ENCODE peak calls at places on chromosome 1, in nine cellular contexts. One of them, this sample, is unnamed.

GRCh38 chr1:62271932-62272728 is 47.1 kb downstream of the KANK4 start:
- DNase-seq in K562: no peak
- DNase-seq in ureter: no peak
- DNase-seq in dorsolateral prefrontal cortex: no peak
- DNase-seq in fibroblast of lung: no peak
- DNase-seq in substantia nigra: no peak
- DNase-seq in central memory CD4-positive, alpha-beta T cell: peak; percentile 49
- DNase-seq in HFF-Myc: peak; percentile 30
- DNase-seq in HT-29: no peak
- DNase-seq in this sample: no peak

GRCh38 chr1:205256956-205257615 is 29.3 kb downstream of the TMCC2 start:
- DNase-seq in HFF-Myc: no peak
- DNase-seq in fibroblast of lung: no peak
- DNase-seq in HT-29: no peak
- DNase-seq in ureter: no peak
- DNase-seq in dorsolateral prefrontal cortex: no peak
- DNase-seq in central memory CD4-positive, alpha-beta T cell: no peak
- DNase-seq in K562: no peak
- DNase-seq in substantia nigra: no peak
- DNase-seq in this sample: no peak

GRCh38 chr1:169236143-169236542 is 129.7 kb downstream of the ATP1B1 start:
- DNase-seq in HT-29: no peak
- DNase-seq in substantia nigra: no peak
- DNase-seq in fibroblast of lung: peak; percentile 49
- DNase-seq in central memory CD4-positive, alpha-beta T cell: no peak
- DNase-seq in HFF-Myc: no peak
- DNase-seq in ureter: no peak
- DNase-seq in K562: no peak
- DNase-seq in dorsolateral prefrontal cortex: no peak
- DNase-seq in this sample: no peak

GRCh38 chr1:30325999-30326398 is 397.4 kb downstream of the MATN1 start:
- DNase-seq in substantia nigra: no peak
- DNase-seq in ureter: no peak
- DNase-seq in HT-29: no peak
- DNase-seq in HFF-Myc: no peak
- DNase-seq in dorsolateral prefrontal cortex: no peak
- DNase-seq in K562: no peak
- DNase-seq in fibroblast of lung: no peak
- DNase-seq in central memory CD4-positive, alpha-beta T cell: no peak
- DNase-seq in this sample: no peak

GRCh38 chr1:910311-910880 is 13.3 kb upstream of the SAMD11 start:
- DNase-seq in substantia nigra: no peak
- DNase-seq in fibroblast of lung: no peak
- DNase-seq in dorsolateral prefrontal cortex: peak; percentile 29
- DNase-seq in HT-29: no peak
- DNase-seq in ureter: peak; percentile 47
- DNase-seq in central memory CD4-positive, alpha-beta T cell: no peak
- DNase-seq in K562: no peak
- DNase-seq in HFF-Myc: no peak
- DNase-seq in this sample: no peak

GRCh38 chr1:17314491-17314971 is 6.5 kb downstream of the PADI4 start:
- DNase-seq in K562: no peak
- DNase-seq in fibroblast of lung: no peak
- DNase-seq in HT-29: no peak
- DNase-seq in substantia nigra: no peak
- DNase-seq in dorsolateral prefrontal cortex: no peak
- DNase-seq in HFF-Myc: no peak
- DNase-seq in central memory CD4-positive, alpha-beta T cell: no peak
- DNase-seq in ureter: no peak
- DNase-seq in this sample: no peak

GRCh38 chr1:213649373-213649772 is 338.4 kb upstream of the PROX1 start:
- DNase-seq in K562: no peak
- DNase-seq in HT-29: no peak
- DNase-seq in HFF-Myc: no peak
- DNase-seq in central memory CD4-positive, alpha-beta T cell: no peak
- DNase-seq in ureter: no peak
- DNase-seq in fibroblast of lung: no peak
- DNase-seq in substantia nigra: no peak
- DNase-seq in dorsolateral prefrontal cortex: no peak
- DNase-seq in this sample: no peak

GRCh38 chr1:7644906-7645750 is 126.0 kb upstream of the VAMP3 start:
- DNase-seq in substantia nigra: peak; percentile 3
- DNase-seq in central memory CD4-positive, alpha-beta T cell: no peak
- DNase-seq in K562: no peak
- DNase-seq in dorsolateral prefrontal cortex: no peak
- DNase-seq in fibroblast of lung: peak; percentile 7
- DNase-seq in HFF-Myc: no peak
- DNase-seq in HT-29: peak; percentile 91
- DNase-seq in ureter: peak; percentile 73
- DNase-seq in this sample: no peak

GRCh38 chr1:94888201-94888600 is 38.7 kb downstream of the CNN3 start:
- DNase-seq in central memory CD4-positive, alpha-beta T cell: no peak
- DNase-seq in dorsolateral prefrontal cortex: no peak
- DNase-seq in fibroblast of lung: no peak
- DNase-seq in HFF-Myc: no peak
- DNase-seq in ureter: no peak
- DNase-seq in HT-29: no peak
- DNase-seq in K562: no peak
- DNase-seq in substantia nigra: no peak
- DNase-seq in this sample: no peak

GRCh38 chr1:51840182-51840581 is 38.3 kb downstream of the NRDC start:
- DNase-seq in substantia nigra: no peak
- DNase-seq in HFF-Myc: no peak
- DNase-seq in fibroblast of lung: no peak
- DNase-seq in ureter: no peak
- DNase-seq in K562: no peak
- DNase-seq in HT-29: no peak
- DNase-seq in central memory CD4-positive, alpha-beta T cell: no peak
- DNase-seq in dorsolateral prefrontal cortex: no peak
- DNase-seq in this sample: no peak

GRCh38 chr1:25692560-25692959 is 76.0 kb downstream of the MAN1C1 start:
- DNase-seq in fibroblast of lung: no peak
- DNase-seq in K562: peak; percentile 75
- DNase-seq in substantia nigra: no peak
- DNase-seq in dorsolateral prefrontal cortex: no peak
- DNase-seq in central memory CD4-positive, alpha-beta T cell: no peak
- DNase-seq in HT-29: no peak
- DNase-seq in HFF-Myc: no peak
- DNase-seq in ureter: no peak
- DNase-seq in this sample: no peak

GRCh38 chr1:169697769-169698168 is 13.7 kb downstream of the SELL start:
- DNase-seq in ureter: no peak
- DNase-seq in K562: no peak
- DNase-seq in dorsolateral prefrontal cortex: no peak
- DNase-seq in fibroblast of lung: no peak
- DNase-seq in HT-29: no peak
- DNase-seq in central memory CD4-positive, alpha-beta T cell: no peak
- DNase-seq in HFF-Myc: no peak
- DNase-seq in substantia nigra: no peak
- DNase-seq in this sample: no peak

GRCh38 chr1:73765551-73766233 is 432.3 kb downstream of the LRRIQ3 start:
- DNase-seq in HT-29: no peak
- DNase-seq in ureter: no peak
- DNase-seq in K562: no peak
- DNase-seq in substantia nigra: no peak
- DNase-seq in fibroblast of lung: no peak
- DNase-seq in central memory CD4-positive, alpha-beta T cell: no peak
- DNase-seq in dorsolateral prefrontal cortex: no peak
- DNase-seq in HFF-Myc: no peak
- DNase-seq in this sample: no peak

GRCh38 chr1:170010443-170010842 is 64.1 kb downstream of the KIFAP3 start:
- DNase-seq in HT-29: peak; percentile 80
- DNase-seq in fibroblast of lung: peak; percentile 46
- DNase-seq in central memory CD4-positive, alpha-beta T cell: no peak
- DNase-seq in HFF-Myc: no peak
- DNase-seq in K562: peak; percentile 9
- DNase-seq in dorsolateral prefrontal cortex: no peak
- DNase-seq in ureter: no peak
- DNase-seq in substantia nigra: no peak
- DNase-seq in this sample: peak; percentile 27

GRCh38 chr1:11383553-11384169 is 95.3 kb upstream of the DISP3 start:
- DNase-seq in HT-29: no peak
- DNase-seq in HFF-Myc: no peak
- DNase-seq in K562: no peak
- DNase-seq in central memory CD4-positive, alpha-beta T cell: no peak
- DNase-seq in ureter: no peak
- DNase-seq in fibroblast of lung: peak; percentile 6
- DNase-seq in substantia nigra: no peak
- DNase-seq in dorsolateral prefrontal cortex: no peak
- DNase-seq in this sample: no peak

GRCh38 chr1:223079498-223079897 is 63.5 kb downstream of the TLR5 start:
- DNase-seq in central memory CD4-positive, alpha-beta T cell: no peak
- DNase-seq in dorsolateral prefrontal cortex: no peak
- DNase-seq in K562: no peak
- DNase-seq in HFF-Myc: no peak
- DNase-seq in ureter: no peak
- DNase-seq in substantia nigra: no peak
- DNase-seq in HT-29: no peak
- DNase-seq in fibroblast of lung: no peak
- DNase-seq in this sample: no peak

GRCh38 chr1:228035844-228036243 is 29.0 kb downstream of the WNT3A start:
- DNase-seq in ureter: no peak
- DNase-seq in substantia nigra: no peak
- DNase-seq in dorsolateral prefrontal cortex: no peak
- DNase-seq in fibroblast of lung: no peak
- DNase-seq in HT-29: no peak
- DNase-seq in K562: no peak
- DNase-seq in HFF-Myc: no peak
- DNase-seq in central memory CD4-positive, alpha-beta T cell: no peak
- DNase-seq in this sample: no peak

GRCh38 chr1:180237850-180238476 is 7.9 kb downstream of the LHX4 start:
- DNase-seq in substantia nigra: no peak
- DNase-seq in ureter: no peak
- DNase-seq in dorsolateral prefrontal cortex: no peak
- DNase-seq in central memory CD4-positive, alpha-beta T cell: no peak
- DNase-seq in HT-29: no peak
- DNase-seq in HFF-Myc: no peak
- DNase-seq in fibroblast of lung: no peak
- DNase-seq in K562: no peak
- DNase-seq in this sample: no peak

GRCh38 chr1:28256197-28256827 is 3.0 kb upstream of the SESN2 start:
- DNase-seq in ureter: no peak
- DNase-seq in substantia nigra: no peak
- DNase-seq in fibroblast of lung: no peak
- DNase-seq in central memory CD4-positive, alpha-beta T cell: peak; percentile 68
- DNase-seq in HFF-Myc: no peak
- DNase-seq in HT-29: no peak
- DNase-seq in dorsolateral prefrontal cortex: no peak
- DNase-seq in K562: no peak
- DNase-seq in this sample: no peak

GRCh38 chr1:160189649-160190625 is at the start of gene CASQ1:
- DNase-seq in substantia nigra: no peak
- DNase-seq in ureter: no peak
- DNase-seq in HFF-Myc: no peak
- DNase-seq in central memory CD4-positive, alpha-beta T cell: no peak
- DNase-seq in K562: no peak
- DNase-seq in fibroblast of lung: peak; percentile 43
- DNase-seq in HT-29: no peak
- DNase-seq in dorsolateral prefrontal cortex: no peak
- DNase-seq in this sample: no peak

GRCh38 chr1:41608242-41608641 is 123.8 kb upstream of the EDN2 start:
- DNase-seq in fibroblast of lung: peak; percentile 81
- DNase-seq in HFF-Myc: no peak
- DNase-seq in K562: no peak
- DNase-seq in HT-29: no peak
- DNase-seq in dorsolateral prefrontal cortex: no peak
- DNase-seq in central memory CD4-positive, alpha-beta T cell: no peak
- DNase-seq in substantia nigra: no peak
- DNase-seq in ureter: no peak
- DNase-seq in this sample: no peak

GRCh38 chr1:48329489-48329888 is 107.0 kb downstream of the SLC5A9 start:
- DNase-seq in HT-29: no peak
- DNase-seq in substantia nigra: no peak
- DNase-seq in ureter: no peak
- DNase-seq in central memory CD4-positive, alpha-beta T cell: no peak
- DNase-seq in HFF-Myc: no peak
- DNase-seq in K562: no peak
- DNase-seq in dorsolateral prefrontal cortex: no peak
- DNase-seq in fibroblast of lung: peak; percentile 31
- DNase-seq in this sample: no peak

GRCh38 chr1:54394104-54394503 is 12.1 kb downstream of the SSBP3 start:
- DNase-seq in ureter: no peak
- DNase-seq in fibroblast of lung: no peak
- DNase-seq in dorsolateral prefrontal cortex: no peak
- DNase-seq in substantia nigra: no peak
- DNase-seq in central memory CD4-positive, alpha-beta T cell: no peak
- DNase-seq in HT-29: no peak
- DNase-seq in HFF-Myc: no peak
- DNase-seq in K562: no peak
- DNase-seq in this sample: no peak

GRCh38 chr1:200535605-200536004 is 84.9 kb downstream of the KIF14 start:
- DNase-seq in fibroblast of lung: peak; percentile 30
- DNase-seq in central memory CD4-positive, alpha-beta T cell: no peak
- DNase-seq in HT-29: peak; percentile 62
- DNase-seq in substantia nigra: no peak
- DNase-seq in dorsolateral prefrontal cortex: no peak
- DNase-seq in ureter: no peak
- DNase-seq in K562: no peak
- DNase-seq in HFF-Myc: no peak
- DNase-seq in this sample: peak; percentile 45

GRCh38 chr1:228321478-228321877 is 85.2 kb downstream of the TRIM11 start:
- DNase-seq in fibroblast of lung: no peak
- DNase-seq in dorsolateral prefrontal cortex: peak; percentile 44
- DNase-seq in HT-29: no peak
- DNase-seq in ureter: no peak
- DNase-seq in substantia nigra: no peak
- DNase-seq in HFF-Myc: no peak
- DNase-seq in central memory CD4-positive, alpha-beta T cell: no peak
- DNase-seq in K562: no peak
- DNase-seq in this sample: no peak

This sample was measured in LNCaP clone FGC.